ENCODE peak calls at places on chromosomes 5 and 9, in six cellular contexts. One of them, this sample, is unnamed.
A peak's percentile ranks its signal among the peaks of the same experiment; 100 is the strongest.

GRCh38 chr9:114898741-114899140 is 31.6 kb downstream of the TNFSF8 start:
- DNase-seq in T follicular helper cell: peak; percentile 81
- DNase-seq in mucosa of gallbladder: peak; percentile 52
- DNase-seq in stimulated activated CD4-positive, alpha-beta T cell treated with anti-CD3 and anti-CD28 coated beads, Interleukin-12 subunit alpha, Interleukin-12 subunit beta, amount 100 ng/mL, for 48 hours: peak; percentile 44
- DNase-seq in lung microvascular endothelial cell: peak; percentile 92
- DNase-seq in effector memory CD4-positive, alpha-beta T cell: peak; percentile 69
- DNase-seq in this sample: peak; percentile 81

GRCh38 chr5:168234133-168234532 is 57.3 kb upstream of the WWC1 start:
- DNase-seq in T follicular helper cell: no peak
- DNase-seq in effector memory CD4-positive, alpha-beta T cell: no peak
- DNase-seq in mucosa of gallbladder: no peak
- DNase-seq in lung microvascular endothelial cell: no peak
- DNase-seq in stimulated activated CD4-positive, alpha-beta T cell treated with anti-CD3 and anti-CD28 coated beads, Interleukin-12 subunit alpha, Interleukin-12 subunit beta, amount 100 ng/mL, for 48 hours: no peak
- DNase-seq in this sample: no peak

GRCh38 chr5:58849995-58850667 is 267.3 kb downstream of the RAB3C start:
- DNase-seq in effector memory CD4-positive, alpha-beta T cell: no peak
- DNase-seq in stimulated activated CD4-positive, alpha-beta T cell treated with anti-CD3 and anti-CD28 coated beads, Interleukin-12 subunit alpha, Interleukin-12 subunit beta, amount 100 ng/mL, for 48 hours: no peak
- DNase-seq in lung microvascular endothelial cell: peak; percentile 51
- DNase-seq in T follicular helper cell: no peak
- DNase-seq in mucosa of gallbladder: peak; percentile 80
- DNase-seq in this sample: peak; percentile 44

GRCh38 chr9:127130661-127131538 is 8.5 kb upstream of the ANGPTL2 start:
- DNase-seq in stimulated activated CD4-positive, alpha-beta T cell treated with anti-CD3 and anti-CD28 coated beads, Interleukin-12 subunit alpha, Interleukin-12 subunit beta, amount 100 ng/mL, for 48 hours: no peak
- DNase-seq in T follicular helper cell: no peak
- DNase-seq in effector memory CD4-positive, alpha-beta T cell: no peak
- DNase-seq in lung microvascular endothelial cell: no peak
- DNase-seq in mucosa of gallbladder: peak; percentile 56
- DNase-seq in this sample: no peak

GRCh38 chr9:112863214-112863613 is 27.5 kb downstream of the SLC46A2 start:
- DNase-seq in stimulated activated CD4-positive, alpha-beta T cell treated with anti-CD3 and anti-CD28 coated beads, Interleukin-12 subunit alpha, Interleukin-12 subunit beta, amount 100 ng/mL, for 48 hours: no peak
- DNase-seq in T follicular helper cell: no peak
- DNase-seq in lung microvascular endothelial cell: no peak
- DNase-seq in effector memory CD4-positive, alpha-beta T cell: no peak
- DNase-seq in mucosa of gallbladder: no peak
- DNase-seq in this sample: no peak

GRCh38 chr9:97895695-97896332 is 26.5 kb downstream of the TRMO start:
- DNase-seq in lung microvascular endothelial cell: peak; percentile 26
- DNase-seq in stimulated activated CD4-positive, alpha-beta T cell treated with anti-CD3 and anti-CD28 coated beads, Interleukin-12 subunit alpha, Interleukin-12 subunit beta, amount 100 ng/mL, for 48 hours: no peak
- DNase-seq in T follicular helper cell: no peak
- DNase-seq in effector memory CD4-positive, alpha-beta T cell: no peak
- DNase-seq in mucosa of gallbladder: no peak
- DNase-seq in this sample: no peak

GRCh38 chr5:74951855-74952254 is 85.7 kb upstream of the FAM169A start:
- DNase-seq in mucosa of gallbladder: no peak
- DNase-seq in T follicular helper cell: no peak
- DNase-seq in effector memory CD4-positive, alpha-beta T cell: no peak
- DNase-seq in stimulated activated CD4-positive, alpha-beta T cell treated with anti-CD3 and anti-CD28 coated beads, Interleukin-12 subunit alpha, Interleukin-12 subunit beta, amount 100 ng/mL, for 48 hours: no peak
- DNase-seq in lung microvascular endothelial cell: no peak
- DNase-seq in this sample: no peak

GRCh38 chr5:73519531-73520283 is 21.5 kb downstream of the BTF3 start:
- DNase-seq in stimulated activated CD4-positive, alpha-beta T cell treated with anti-CD3 and anti-CD28 coated beads, Interleukin-12 subunit alpha, Interleukin-12 subunit beta, amount 100 ng/mL, for 48 hours: peak; percentile 83
- DNase-seq in T follicular helper cell: peak; percentile 50
- DNase-seq in lung microvascular endothelial cell: peak; percentile 84
- DNase-seq in effector memory CD4-positive, alpha-beta T cell: peak; percentile 47
- DNase-seq in mucosa of gallbladder: peak; percentile 74
- DNase-seq in this sample: peak; percentile 86

This sample was measured in endothelial cell of umbilical vein.